ENCODE peak calls at places on chromosomes 2 and 18, in eight cellular contexts. P, R, B, S, H, C, W and E are unnamed samples.
A peak's percentile ranks its signal among the peaks of the same experiment; 100 is the strongest.

GRCh38 chr2:113070606-113070975 is 2.8 kb downstream of the IL1F10 start:
- DNase-seq in P (no peak), R (no peak), B (no peak), S (no peak), H (no peak), C (peak; percentile 5), W (no peak), E (no peak)

GRCh38 chr2:27873091-27873490 is 17.1 kb downstream of the RBKS start:
- DNase-seq in P (no peak), R (no peak), B (no peak), S (no peak), H (no peak), C (no peak), W (no peak), E (no peak)

GRCh38 chr2:96952016-96952750 is 34.2 kb downstream of the FAM178B start:
- DNase-seq in P (no peak), R (no peak), B (no peak), S (no peak), H (no peak), C (no peak), W (no peak), E (no peak)

GRCh38 chr2:188042412-188042811 is 249.3 kb upstream of the GULP1 start:
- DNase-seq in P (peak; percentile 19), R (no peak), B (no peak), S (no peak), H (peak; percentile 77), C (no peak), W (no peak), E (no peak)

GRCh38 chr2:171159326-171160118 is 1.2 kb downstream of the TLK1 start:
- DNase-seq in P (peak; percentile 31), R (peak; percentile 46), B (peak; percentile 65), S (peak; percentile 22), H (peak; percentile 85), C (peak; percentile 89), W (peak; percentile 7), E (no peak)

GRCh38 chr2:151841025-151841424 is 12.8 kb upstream of the ARL5A start:
- DNase-seq in P (no peak), R (no peak), B (no peak), S (no peak), H (no peak), C (no peak), W (no peak), E (no peak)

GRCh38 chr2:96344011-96344410 is 8.4 kb downstream of the NCAPH start:
- DNase-seq in P (no peak), R (no peak), B (peak; percentile 21), S (no peak), H (no peak), C (no peak), W (no peak), E (no peak)

GRCh38 chr18:67597759-67598158 is 81.2 kb upstream of the DSEL start:
- DNase-seq in P (no peak), R (no peak), B (no peak), S (no peak), H (no peak), C (no peak), W (no peak), E (no peak)

GRCh38 chr18:43780782-43781340 is 503.6 kb upstream of the SYT4 start:
- DNase-seq in P (no peak), R (no peak), B (no peak), S (no peak), H (peak; percentile 87), C (no peak), W (peak; percentile 48), E (peak; percentile 25)

GRCh38 chr2:25050128-25050527 is 8.3 kb downstream of the EFR3B start:
- DNase-seq in P (no peak), R (no peak), B (no peak), S (no peak), H (no peak), C (no peak), W (no peak), E (no peak)

GRCh38 chr2:201909961-201910361 is 103.6 kb downstream of the CDK15 start:
- DNase-seq in P (no peak), R (no peak), B (no peak), S (no peak), H (peak; percentile 75), C (no peak), W (no peak), E (no peak)

GRCh38 chr2:241272298-241272721 is 43.2 kb downstream of the HDLBP start:
- DNase-seq in P (peak; percentile 9), R (peak; percentile 52), B (no peak), S (no peak), H (peak; percentile 78), C (peak; percentile 90), W (no peak), E (no peak)

GRCh38 chr2:175154670-175155082 is 13.3 kb downstream of the ATF2 start:
- DNase-seq in P (no peak), R (no peak), B (no peak), S (no peak), H (peak; percentile 78), C (no peak), W (peak; percentile 42), E (no peak)